ENCODE peak calls at places on chromosomes 13 and 19, in four cellular contexts. One of them, this sample, is unnamed.

GRCh38 chr13:111844682-111845081 is 222.3 kb upstream of the SOX1 start:
- DNase-seq in Peyer's patch: no peak
- DNase-seq in WTC11: no peak
- DNase-seq in left ventricle myocardium inferior: no peak
- DNase-seq in this sample: no peak

GRCh38 chr13:92843549-92843948 is 383.1 kb upstream of the GPC6 start:
- DNase-seq in Peyer's patch: no peak
- DNase-seq in WTC11: no peak
- DNase-seq in left ventricle myocardium inferior: no peak
- DNase-seq in this sample: no peak

GRCh38 chr19:54515156-54515555 is 12.5 kb downstream of the LAIR2 start:
- DNase-seq in Peyer's patch: no peak
- DNase-seq in WTC11: no peak
- DNase-seq in left ventricle myocardium inferior: no peak
- DNase-seq in this sample: no peak

GRCh38 chr19:13839193-13839937 is 37.6 kb upstream of the NANOS3 start:
- DNase-seq in Peyer's patch: peak; percentile 83
- DNase-seq in WTC11: peak; percentile 57
- DNase-seq in left ventricle myocardium inferior: peak; percentile 95
- DNase-seq in this sample: peak; percentile 92

GRCh38 chr13:60347174-60347573 is 49.8 kb upstream of the TDRD3 start:
- DNase-seq in Peyer's patch: no peak
- DNase-seq in WTC11: no peak
- DNase-seq in left ventricle myocardium inferior: no peak
- DNase-seq in this sample: no peak

GRCh38 chr13:46492946-46493345 is 60.0 kb upstream of the LRCH1 start:
- DNase-seq in Peyer's patch: no peak
- DNase-seq in WTC11: no peak
- DNase-seq in left ventricle myocardium inferior: no peak
- DNase-seq in this sample: peak; percentile 32

GRCh38 chr19:11377756-11378155 is 3.3 kb downstream of the SWSAP1 start:
- DNase-seq in Peyer's patch: no peak
- DNase-seq in WTC11: no peak
- DNase-seq in left ventricle myocardium inferior: no peak
- DNase-seq in this sample: no peak

GRCh38 chr13:66831317-66831716 is 398.8 kb downstream of the PCDH9 start:
- DNase-seq in Peyer's patch: no peak
- DNase-seq in WTC11: no peak
- DNase-seq in left ventricle myocardium inferior: no peak
- DNase-seq in this sample: no peak

GRCh38 chr19:19657397-19657783 is 6.1 kb downstream of the ATP13A1 start:
- DNase-seq in Peyer's patch: no peak
- DNase-seq in WTC11: no peak
- DNase-seq in left ventricle myocardium inferior: no peak
- DNase-seq in this sample: no peak

GRCh38 chr19:4524808-4525562 is 6.7 kb upstream of the PLIN4 start:
- DNase-seq in Peyer's patch: peak; percentile 72
- DNase-seq in WTC11: peak; percentile 87
- DNase-seq in left ventricle myocardium inferior: peak; percentile 58
- DNase-seq in this sample: peak; percentile 84

GRCh38 chr19:1277061-1277460 is 1.7 kb downstream of the FAM174C start:
- DNase-seq in Peyer's patch: no peak
- DNase-seq in WTC11: no peak
- DNase-seq in left ventricle myocardium inferior: no peak
- DNase-seq in this sample: no peak

GRCh38 chr19:49835562-49835961 is 15.4 kb upstream of the PTOV1 start:
- DNase-seq in Peyer's patch: no peak
- DNase-seq in WTC11: no peak
- DNase-seq in left ventricle myocardium inferior: no peak
- DNase-seq in this sample: no peak

GRCh38 chr13:37682496-37682895 is 83.9 kb upstream of the POSTN start:
- DNase-seq in Peyer's patch: no peak
- DNase-seq in WTC11: no peak
- DNase-seq in left ventricle myocardium inferior: no peak
- DNase-seq in this sample: no peak

GRCh38 chr13:37680137-37680536 is 81.6 kb upstream of the POSTN start:
- DNase-seq in Peyer's patch: no peak
- DNase-seq in WTC11: no peak
- DNase-seq in left ventricle myocardium inferior: no peak
- DNase-seq in this sample: no peak

GRCh38 chr13:37681295-37682032 is 82.9 kb upstream of the POSTN start:
- DNase-seq in Peyer's patch: no peak
- DNase-seq in WTC11: no peak
- DNase-seq in left ventricle myocardium inferior: no peak
- DNase-seq in this sample: no peak

GRCh38 chr13:37679043-37679442 is 80.5 kb upstream of the POSTN start:
- DNase-seq in Peyer's patch: no peak
- DNase-seq in WTC11: no peak
- DNase-seq in left ventricle myocardium inferior: no peak
- DNase-seq in this sample: no peak
- TF ChIP-seq CTCF in Peyer's patch: no peak
- TF ChIP-seq CTCF in WTC11: no peak
- TF ChIP-seq CTCF in left ventricle myocardium inferior: no peak
- TF ChIP-seq CTCF in this sample: no peak

DNA sequence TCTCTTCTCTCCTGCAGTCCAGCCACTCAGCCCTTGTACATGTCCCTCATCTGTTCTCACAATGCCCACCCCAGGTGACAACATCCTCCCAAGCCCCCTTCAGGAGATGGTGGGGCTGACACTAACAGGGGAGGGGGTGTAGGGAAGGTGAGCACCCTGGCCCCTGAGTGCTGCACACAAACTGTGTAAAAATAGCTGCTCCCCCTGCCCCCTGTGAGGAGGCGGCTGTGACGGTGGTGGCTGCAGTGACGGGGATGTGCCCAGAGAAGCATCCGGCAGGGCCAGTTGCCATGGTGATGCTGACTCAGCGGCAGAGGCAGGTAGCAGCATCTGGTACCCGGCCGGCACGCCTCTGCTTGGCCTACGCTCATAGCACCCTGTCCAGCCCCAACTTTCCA is 13.0 kb upstream of the JUND start:
- DNase-seq in Peyer's patch: peak; percentile 65
- DNase-seq in WTC11: peak; percentile 48
- DNase-seq in left ventricle myocardium inferior: no peak
- DNase-seq in this sample: no peak
- TF ChIP-seq CTCF in Peyer's patch: no peak
- TF ChIP-seq CTCF in WTC11: no peak
- TF ChIP-seq CTCF in left ventricle myocardium inferior: no peak
- TF ChIP-seq CTCF in this sample: no peak

DNA sequence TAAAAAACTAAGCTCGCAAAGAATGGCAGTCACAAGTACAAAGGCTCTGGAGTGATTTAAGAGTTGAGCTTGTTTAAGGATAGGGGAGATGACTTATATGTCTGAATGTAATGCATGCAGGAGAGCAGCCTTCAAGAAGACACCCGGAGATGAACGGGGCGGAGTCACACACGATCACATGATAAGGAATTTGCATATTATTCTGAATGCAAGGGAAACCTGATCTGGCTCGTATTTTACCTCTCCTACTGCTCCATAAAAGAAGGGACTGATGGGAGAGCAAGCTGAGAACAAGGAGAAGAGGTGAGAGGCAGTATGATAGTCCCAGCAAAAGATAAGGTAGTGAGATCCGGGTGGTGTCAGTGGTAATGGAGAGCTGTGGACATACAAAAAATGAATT is 12.9 kb downstream of the TBC1D4 start:
- DNase-seq in Peyer's patch: no peak
- DNase-seq in WTC11: peak; percentile 33
- DNase-seq in left ventricle myocardium inferior: no peak
- DNase-seq in this sample: no peak
- TF ChIP-seq CTCF in Peyer's patch: no peak
- TF ChIP-seq CTCF in WTC11: no peak
- TF ChIP-seq CTCF in left ventricle myocardium inferior: no peak
- TF ChIP-seq CTCF in this sample: no peak

GRCh38 chr13:80706164-80706471 is 365.2 kb upstream of the SPRY2 start:
- DNase-seq in Peyer's patch: no peak
- DNase-seq in WTC11: no peak
- DNase-seq in left ventricle myocardium inferior: no peak
- DNase-seq in this sample: no peak

GRCh38 chr13:80707000-80707983 is 366.4 kb upstream of the SPRY2 start:
- DNase-seq in Peyer's patch: no peak
- DNase-seq in WTC11: no peak
- DNase-seq in left ventricle myocardium inferior: no peak
- DNase-seq in this sample: no peak

GRCh38 chr13:80705371-80706163 is 364.6 kb upstream of the SPRY2 start:
- DNase-seq in Peyer's patch: no peak
- DNase-seq in WTC11: no peak
- DNase-seq in left ventricle myocardium inferior: no peak
- DNase-seq in this sample: no peak

DNA sequence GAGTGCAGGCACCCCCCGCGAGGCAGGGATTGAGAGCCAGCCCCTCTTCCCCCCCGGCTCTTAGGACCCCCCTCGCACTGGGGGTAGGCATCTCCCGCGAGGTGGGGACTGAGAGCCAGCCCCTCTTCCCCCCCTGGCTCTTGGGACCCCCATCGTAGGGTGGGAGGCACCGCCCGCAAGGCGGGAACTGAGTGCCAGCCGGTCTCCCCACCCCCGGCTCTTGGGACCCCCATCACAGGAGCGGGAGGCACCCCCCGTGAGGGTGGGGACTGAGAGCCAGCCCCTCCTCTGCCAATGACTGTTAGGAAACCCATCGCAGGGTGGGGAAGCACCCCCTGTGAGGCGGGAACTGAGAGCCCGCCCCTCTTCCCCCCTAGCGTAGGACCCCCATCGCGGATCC is 363.4 kb upstream of the SPRY2 start:
- DNase-seq in Peyer's patch: no peak
- DNase-seq in WTC11: no peak
- DNase-seq in left ventricle myocardium inferior: no peak
- DNase-seq in this sample: no peak
- TF ChIP-seq CTCF in Peyer's patch: no peak
- TF ChIP-seq CTCF in WTC11: no peak
- TF ChIP-seq CTCF in left ventricle myocardium inferior: no peak
- TF ChIP-seq CTCF in this sample: no peak

GRCh38 chr19:23403024-23403423 is 7.8 kb upstream of the ZNF91 start:
- DNase-seq in Peyer's patch: no peak
- DNase-seq in WTC11: no peak
- DNase-seq in left ventricle myocardium inferior: no peak
- DNase-seq in this sample: no peak
- TF ChIP-seq CTCF in Peyer's patch: no peak
- TF ChIP-seq CTCF in WTC11: no peak
- TF ChIP-seq CTCF in left ventricle myocardium inferior: no peak
- TF ChIP-seq CTCF in this sample: no peak

DNA sequence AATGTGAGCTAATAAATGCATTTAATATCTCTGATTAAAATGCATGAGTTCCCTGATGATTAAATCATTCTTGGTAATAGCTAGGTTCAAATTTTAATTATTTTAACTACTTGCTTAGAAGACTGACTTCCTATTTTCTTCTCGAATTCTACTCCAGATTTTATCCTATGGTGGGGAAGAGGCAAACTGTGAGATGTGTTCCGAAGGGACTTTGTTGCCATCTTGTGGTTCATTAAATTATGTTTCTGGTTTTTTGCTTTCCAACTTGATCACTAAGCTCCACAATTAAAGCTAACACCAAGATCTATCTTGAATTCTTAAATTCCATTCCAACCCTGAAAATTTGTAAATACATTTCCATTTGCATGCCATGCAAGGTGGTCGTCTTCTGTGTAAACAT is 538.4 kb upstream of the PCDH20 start:
- DNase-seq in Peyer's patch: no peak
- DNase-seq in WTC11: no peak
- DNase-seq in left ventricle myocardium inferior: no peak
- DNase-seq in this sample: no peak
- TF ChIP-seq CTCF in Peyer's patch: no peak
- TF ChIP-seq CTCF in WTC11: no peak
- TF ChIP-seq CTCF in left ventricle myocardium inferior: peak; percentile 47
- TF ChIP-seq CTCF in this sample: peak; percentile 28

GRCh38 chr13:112968380-112968909 is 569 bp upstream of the MCF2L start:
- DNase-seq in Peyer's patch: peak; percentile 83
- DNase-seq in WTC11: no peak
- DNase-seq in left ventricle myocardium inferior: peak; percentile 55
- DNase-seq in this sample: peak; percentile 74
- TF ChIP-seq CTCF in Peyer's patch: no peak
- TF ChIP-seq CTCF in WTC11: no peak
- TF ChIP-seq CTCF in left ventricle myocardium inferior: peak; percentile 27
- TF ChIP-seq CTCF in this sample: peak; percentile 9

GRCh38 chr13:25409938-25410337 is 38.2 kb downstream of the ATP8A2 start:
- DNase-seq in Peyer's patch: no peak
- DNase-seq in WTC11: no peak
- DNase-seq in left ventricle myocardium inferior: no peak
- DNase-seq in this sample: no peak

GRCh38 chr13:25401958-25402357 is 30.2 kb downstream of the ATP8A2 start:
- DNase-seq in Peyer's patch: no peak
- DNase-seq in WTC11: no peak
- DNase-seq in left ventricle myocardium inferior: no peak
- DNase-seq in this sample: no peak

GRCh38 chr13:25406377-25406776 is 34.6 kb downstream of the ATP8A2 start:
- DNase-seq in Peyer's patch: no peak
- DNase-seq in WTC11: peak; percentile 13
- DNase-seq in left ventricle myocardium inferior: no peak
- DNase-seq in this sample: no peak
- TF ChIP-seq CTCF in Peyer's patch: no peak
- TF ChIP-seq CTCF in WTC11: no peak
- TF ChIP-seq CTCF in left ventricle myocardium inferior: no peak
- TF ChIP-seq CTCF in this sample: peak; percentile 5

GRCh38 chr13:31161583-31162150 is at the start of gene HSPH1:
- DNase-seq in Peyer's patch: peak; percentile 99
- DNase-seq in WTC11: peak; percentile 97
- DNase-seq in left ventricle myocardium inferior: peak; percentile 99
- DNase-seq in this sample: peak; percentile 95
- TF ChIP-seq CTCF in Peyer's patch: peak; percentile 19
- TF ChIP-seq CTCF in WTC11: no peak
- TF ChIP-seq CTCF in left ventricle myocardium inferior: peak; percentile 28
- TF ChIP-seq CTCF in this sample: no peak

GRCh38 chr19:7535035-7535992 is at the start of gene PNPLA6:
- DNase-seq in Peyer's patch: peak; percentile 98
- DNase-seq in WTC11: peak; percentile 96
- DNase-seq in left ventricle myocardium inferior: peak; percentile 98
- DNase-seq in this sample: peak; percentile 98

GRCh38 chr19:7535993-7536685 is 622 bp downstream of the PNPLA6 start:
- DNase-seq in Peyer's patch: no peak
- DNase-seq in WTC11: no peak
- DNase-seq in left ventricle myocardium inferior: no peak
- DNase-seq in this sample: no peak

GRCh38 chr19:7533281-7533819 is 2.2 kb upstream of the PNPLA6 start:
- DNase-seq in Peyer's patch: peak; percentile 72
- DNase-seq in WTC11: peak; percentile 66
- DNase-seq in left ventricle myocardium inferior: peak; percentile 76
- DNase-seq in this sample: no peak

GRCh38 chr19:7533925-7534480 is 1.5 kb upstream of the PNPLA6 start:
- DNase-seq in Peyer's patch: peak; percentile 89
- DNase-seq in WTC11: peak; percentile 83
- DNase-seq in left ventricle myocardium inferior: peak; percentile 88
- DNase-seq in this sample: peak; percentile 96

GRCh38 chr19:7534531-7534980 is 961 bp upstream of the PNPLA6 start:
- DNase-seq in Peyer's patch: peak; percentile 70
- DNase-seq in WTC11: peak; percentile 74
- DNase-seq in left ventricle myocardium inferior: peak; percentile 63
- DNase-seq in this sample: peak; percentile 79
- TF ChIP-seq CTCF in Peyer's patch: peak; percentile 6
- TF ChIP-seq CTCF in WTC11: no peak
- TF ChIP-seq CTCF in left ventricle myocardium inferior: no peak
- TF ChIP-seq CTCF in this sample: no peak